ENCODE peak calls at places on chromosomes 4 and X, in seven cellular contexts. Q is HCT116, A is upper lobe of left lung, N is endothelial cell of umbilical vein, V is transverse colon, C is Panc1, O is stomach. I is an unnamed sample.

GRCh38 chr4:142091085-142091513 is 454.7 kb downstream of the IL15 start:
- DNase-seq in N (peak; percentile 97), O (no peak), V (no peak), A (no peak), C (no peak), Q (no peak), I (no peak)

GRCh38 chr4:184408021-184408710 is 66.2 kb downstream of the IRF2 start:
- DNase-seq in V (no peak), C (no peak), Q (no peak), N (peak; percentile 21), A (no peak), O (no peak), I (no peak)

GRCh38 chrX:91414710-91415109 is 19.9 kb upstream of the PABPC5 start:
- DNase-seq in N (no peak), O (no peak), A (no peak), V (no peak), Q (no peak), C (no peak), I (no peak)

GRCh38 chrX:46710425-46710824 is 48.5 kb downstream of the SLC9A7 start:
- DNase-seq in V (no peak), N (no peak), C (no peak), A (no peak), O (no peak), Q (no peak), I (no peak)

GRCh38 chrX:140664939-140665338 is 44.6 kb upstream of the LINC00632 start:
- DNase-seq in N (no peak), O (no peak), C (peak; percentile 22), A (no peak), Q (no peak), V (no peak), I (no peak)

GRCh38 chr4:134001057-134001456 is 200.5 kb downstream of the PABPC4L start:
- DNase-seq in N (no peak), O (no peak), C (no peak), A (no peak), V (no peak), Q (no peak), I (no peak)

GRCh38 chr4:101067383-101067782 is 279.9 kb downstream of the PPP3CA start:
- DNase-seq in C (no peak), Q (no peak), A (no peak), V (no peak), N (no peak), O (no peak), I (no peak)

GRCh38 chrX:41384041-41384705 is 50.2 kb downstream of the DDX3X start:
- DNase-seq in A (peak; percentile 90), O (peak; percentile 80), C (no peak), N (no peak), Q (peak; percentile 51), V (peak; percentile 79), I (peak; percentile 75)

GRCh38 chrX:110003167-110004156 is 548 bp downstream of the TMEM164 start:
- DNase-seq in O (peak; percentile 39), C (no peak), Q (no peak), N (no peak), A (peak; percentile 28), V (peak; percentile 20), I (peak; percentile 65)

GRCh38 chr4:174524242-174524641 is 2.0 kb upstream of the HPGD start:
- DNase-seq in A (no peak), V (peak; percentile 77), N (no peak), C (no peak), Q (no peak), O (peak; percentile 58), I (no peak)

GRCh38 chr4:6641164-6641970 is 882 bp downstream of the MRFAP1 start:
- DNase-seq in Q (no peak), N (peak; percentile 49), O (peak; percentile 40), A (peak; percentile 57), V (peak; percentile 61), C (no peak), I (no peak)

GRCh38 chr4:114187592-114187991 is 208.1 kb upstream of the ARSJ start:
- DNase-seq in Q (no peak), N (no peak), V (no peak), O (no peak), A (no peak), C (no peak), I (no peak)

GRCh38 chrX:123756320-123756719 is 23.5 kb upstream of the THOC2 start:
- DNase-seq in N (peak; percentile 7), V (no peak), Q (no peak), A (no peak), O (no peak), C (no peak), I (peak; percentile 68)

GRCh38 chr4:42293967-42294822 is 103.1 kb upstream of the SHISA3 start:
- DNase-seq in N (no peak), A (no peak), O (no peak), C (no peak), V (no peak), Q (no peak), I (no peak)

GRCh38 chrX:85244411-85245210 is 820 bp downstream of the ZNF711 start:
- DNase-seq in C (no peak), A (no peak), O (no peak), V (no peak), Q (no peak), N (peak; percentile 30), I (no peak)

GRCh38 chrX:150547511-150548115 is 20.8 kb upstream of the MTM1 start:
- DNase-seq in C (no peak), O (peak; percentile 66), Q (no peak), A (peak; percentile 78), V (peak; percentile 68), N (peak; percentile 47), I (peak; percentile 85)

GRCh38 chrX:111181883-111182400 is 86.0 kb downstream of the PAK3 start:
- DNase-seq in C (no peak), N (no peak), O (no peak), A (no peak), Q (no peak), V (no peak), I (no peak)

GRCh38 chrX:40418413-40419195 is 162.2 kb upstream of the ATP6AP2 start:
- DNase-seq in Q (no peak), O (no peak), V (no peak), C (no peak), A (no peak), N (no peak), I (no peak)

GRCh38 chr4:88802585-88803285 is 105.1 kb upstream of the NAP1L5 start:
- DNase-seq in C (no peak), Q (no peak), A (no peak), O (no peak), V (no peak), N (no peak), I (no peak)

GRCh38 chr4:123581802-123582201 is 185.2 kb downstream of the SPRY1 start:
- DNase-seq in O (no peak), Q (no peak), V (no peak), A (no peak), C (no peak), N (no peak), I (no peak)

GRCh38 chr4:158374318-158374717 is 147.4 kb upstream of the RXFP1 start:
- DNase-seq in V (no peak), C (no peak), N (no peak), A (no peak), O (no peak), Q (no peak), I (no peak)
- H3K4me1 ChIP-seq in V (no peaks in the 10 kb centered on the region), C (no peaks in the 10 kb centered on the region), N (peaks cover 22% of the 10 kb centered on the region), A (no peaks in the 10 kb centered on the region), O (no peaks in the 10 kb centered on the region), Q (no peaks in the 10 kb centered on the region), I (no peaks in the 10 kb centered on the region)

GRCh38 chrX:1249101-1249887 is 19.3 kb upstream of the CSF2RA start:
- DNase-seq in V (peak; percentile 24), N (no peak), O (peak; percentile 39), A (peak; percentile 77), Q (no peak), C (no peak), I (peak; percentile 76)
- TF ChIP-seq POLR2AphosphoS5 in V (no peak), N (no peak), O (no peak), A (peak; percentile 72), Q (no peak), C (no peak), I (no peak)

GRCh38 chr4:56320293-56320692 is 67.0 kb downstream of the AASDH start:
- DNase-seq in A (no peak), N (no peak), O (no peak), C (no peak), Q (no peak), V (no peak), I (no peak)
- H3K4me1 ChIP-seq in A (no peaks in the 10 kb centered on the region), N (no peaks in the 10 kb centered on the region), O (no peaks in the 10 kb centered on the region), C (no peaks in the 10 kb centered on the region), Q (no peaks in the 10 kb centered on the region), V (no peaks in the 10 kb centered on the region), I (no peaks in the 10 kb centered on the region)

GRCh38 chr4:154456889-154457288 is 34.7 kb downstream of the DCHS2 start:
- DNase-seq in N (no peak), A (no peak), C (no peak), Q (no peak), V (no peak), O (no peak), I (no peak)

GRCh38 chr4:154450971-154451370 is 40.6 kb downstream of the DCHS2 start:
- DNase-seq in A (no peak), Q (no peak), O (no peak), N (no peak), C (no peak), V (no peak), I (no peak)

DNA sequence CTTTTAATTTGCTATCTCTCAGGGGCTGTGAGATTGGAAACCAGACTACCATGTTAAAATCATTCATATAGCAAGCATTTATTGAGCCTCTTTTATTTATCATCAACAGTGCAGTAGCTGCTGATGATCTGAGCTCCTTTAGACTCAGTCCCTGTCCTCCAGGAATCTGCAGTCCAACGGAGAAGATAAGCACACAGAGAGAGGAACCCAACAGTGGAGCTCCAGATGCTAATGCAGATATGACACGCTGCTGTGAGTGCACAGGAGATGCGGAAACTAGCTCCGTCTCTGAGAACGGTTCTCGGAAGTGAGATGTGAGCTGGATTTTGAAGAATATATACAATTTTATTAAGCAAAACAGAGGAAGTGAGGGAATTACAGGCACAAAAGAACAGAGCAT is 35.4 kb downstream of the DCHS2 start:
- DNase-seq in A (no peak), N (no peak), C (no peak), V (no peak), Q (no peak), O (no peak), I (no peak)
- TF ChIP-seq POLR2AphosphoS5 in A (no peak), N (no peak), C (no peak), V (no peak), Q (no peak), O (no peak), I (no peak)

DNA sequence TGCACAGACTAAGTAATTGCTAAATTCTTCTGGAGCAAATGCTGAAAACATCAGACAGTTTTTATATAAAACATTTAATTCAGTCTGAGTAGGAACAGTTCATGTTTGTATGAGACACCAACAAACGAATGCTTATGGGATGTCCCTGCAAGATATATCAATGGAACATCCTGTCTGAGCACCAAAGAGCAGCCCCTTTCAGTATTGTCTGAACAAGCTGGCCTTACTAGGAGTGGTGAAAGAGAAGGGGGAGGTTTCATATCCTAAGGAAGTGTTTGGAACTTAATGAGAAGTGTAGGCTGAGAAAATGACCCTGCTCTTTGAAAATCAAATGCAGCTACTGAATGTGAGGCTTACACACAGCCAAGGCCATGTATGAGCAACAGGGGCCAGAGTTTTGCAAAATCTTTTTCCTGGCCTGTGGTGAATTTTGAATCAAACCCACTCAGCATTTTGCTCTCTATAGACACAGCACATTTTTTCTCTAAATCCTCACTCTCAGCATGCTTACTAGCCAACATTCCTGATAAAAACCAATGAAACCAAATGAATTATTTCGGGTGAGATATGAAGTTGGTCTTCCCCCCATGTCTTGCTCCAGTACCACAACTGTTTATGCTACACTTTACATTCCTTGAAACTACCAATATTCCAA is 119.3 kb downstream of the LUZP4 start:
- DNase-seq in O (no peak), V (no peak), A (no peak), N (peak; percentile 1), C (no peak), Q (no peak), I (no peak)
- H3K4me1 ChIP-seq in O (no peaks in the 10 kb centered on the region), V (no peaks in the 10 kb centered on the region), A (no peaks in the 10 kb centered on the region), N (peaks cover 8% of the 10 kb centered on the region), C (no peaks in the 10 kb centered on the region), Q (no peaks in the 10 kb centered on the region), I (no peaks in the 10 kb centered on the region)